ENCODE peak calls at places on chromosomes 1 and 21, in four cellular contexts. Y, Z, W and I are unnamed samples.

GRCh38 chr1:19878637-19878985 is 3.6 kb upstream of the OTUD3 start:
- DNase-seq in W (no peak), Y (no peak), Z (no peak), I (no peak)

GRCh38 chr1:218779341-218779831 is 394.3 kb upstream of the LYPLAL1 start:
- DNase-seq in W (peak; percentile 11), Y (no peak), Z (no peak), I (no peak)

GRCh38 chr1:47906466-47907191 is 90.6 kb downstream of the TRABD2B start:
- DNase-seq in W (no peak), Y (no peak), Z (peak; percentile 35), I (no peak)

GRCh38 chr1:177172866-177173265 is 2.1 kb downstream of the BRINP2 start:
- DNase-seq in W (no peak), Y (no peak), Z (peak; percentile 29), I (no peak)

GRCh38 chr1:63920154-63921117 is 146.6 kb downstream of the ROR1 start:
- DNase-seq in W (peak; percentile 36), Y (peak; percentile 5), Z (peak; percentile 90), I (no peak)

GRCh38 chr1:166350490-166350889 is 183.7 kb upstream of the FAM78B start:
- DNase-seq in Y (no peak), W (no peak), Z (no peak), I (no peak)

GRCh38 chr1:229326601-229327000 is 16.2 kb downstream of the CCSAP start:
- DNase-seq in Z (no peak), W (no peak), Y (no peak), I (no peak)

GRCh38 chr1:7975212-7975865 is 13.8 kb downstream of the PARK7 start:
- DNase-seq in W (peak; percentile 85), Z (peak; percentile 85), Y (no peak), I (peak; percentile 81)

GRCh38 chr21:45421846-45422775 is 17.1 kb downstream of the COL18A1 start:
- DNase-seq in W (no peak), Z (no peak), Y (no peak), I (no peak)

GRCh38 chr1:173549813-173550212 is 53.1 kb downstream of the SLC9C2 start:
- DNase-seq in Z (no peak), Y (no peak), W (no peak), I (no peak)

GRCh38 chr1:185244015-185244747 is 72.9 kb downstream of the IVNS1ABP start:
- DNase-seq in Z (peak; percentile 54), W (peak; percentile 20), Y (no peak), I (no peak)

DNA sequence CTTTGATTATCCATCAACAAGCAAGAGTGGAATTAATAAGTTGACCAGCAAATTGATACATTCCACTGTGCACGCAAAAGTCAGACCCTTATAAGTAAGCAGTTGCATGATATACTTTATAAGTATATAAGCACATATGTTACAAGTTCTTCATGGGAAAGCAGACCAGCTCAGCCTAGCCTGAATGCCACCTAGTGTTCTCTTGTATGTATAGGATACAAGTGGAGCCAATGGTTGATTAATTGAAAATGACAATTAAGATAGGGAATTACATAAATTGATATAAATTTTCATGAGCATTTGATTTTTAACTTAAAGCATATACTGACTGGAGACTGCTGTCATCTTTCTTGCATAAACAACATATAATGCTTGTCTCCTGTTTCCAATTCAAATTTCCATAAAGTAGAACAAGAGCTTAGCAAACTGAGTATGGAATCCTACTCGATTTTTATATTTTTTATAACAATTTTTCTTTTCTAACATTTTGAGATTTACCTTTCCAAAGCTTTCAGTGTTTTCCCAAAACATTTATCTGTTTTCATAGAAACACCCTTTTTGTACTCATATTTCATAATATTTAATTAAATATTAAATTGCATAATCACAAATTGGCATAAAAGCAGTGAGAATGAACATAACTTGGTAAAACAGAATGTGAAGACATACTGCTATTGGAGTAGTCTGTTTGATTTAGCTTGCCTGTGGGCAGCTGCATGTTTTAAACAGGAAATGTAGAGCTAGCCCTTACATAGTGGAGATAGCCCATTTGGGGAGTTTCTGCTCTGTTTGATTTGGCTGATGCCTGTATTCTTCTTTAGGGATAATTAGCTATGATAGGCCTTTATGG is 62.8 kb downstream of the MAGI3 start:
- DNase-seq in W (peak; percentile 38), Z (peak; percentile 67), Y (peak; percentile 13), I (no peak)
- TF ChIP-seq CTCF in W (peak; percentile 54), Z (peak; percentile 68), Y (peak; percentile 39), I (no peak)

DNA sequence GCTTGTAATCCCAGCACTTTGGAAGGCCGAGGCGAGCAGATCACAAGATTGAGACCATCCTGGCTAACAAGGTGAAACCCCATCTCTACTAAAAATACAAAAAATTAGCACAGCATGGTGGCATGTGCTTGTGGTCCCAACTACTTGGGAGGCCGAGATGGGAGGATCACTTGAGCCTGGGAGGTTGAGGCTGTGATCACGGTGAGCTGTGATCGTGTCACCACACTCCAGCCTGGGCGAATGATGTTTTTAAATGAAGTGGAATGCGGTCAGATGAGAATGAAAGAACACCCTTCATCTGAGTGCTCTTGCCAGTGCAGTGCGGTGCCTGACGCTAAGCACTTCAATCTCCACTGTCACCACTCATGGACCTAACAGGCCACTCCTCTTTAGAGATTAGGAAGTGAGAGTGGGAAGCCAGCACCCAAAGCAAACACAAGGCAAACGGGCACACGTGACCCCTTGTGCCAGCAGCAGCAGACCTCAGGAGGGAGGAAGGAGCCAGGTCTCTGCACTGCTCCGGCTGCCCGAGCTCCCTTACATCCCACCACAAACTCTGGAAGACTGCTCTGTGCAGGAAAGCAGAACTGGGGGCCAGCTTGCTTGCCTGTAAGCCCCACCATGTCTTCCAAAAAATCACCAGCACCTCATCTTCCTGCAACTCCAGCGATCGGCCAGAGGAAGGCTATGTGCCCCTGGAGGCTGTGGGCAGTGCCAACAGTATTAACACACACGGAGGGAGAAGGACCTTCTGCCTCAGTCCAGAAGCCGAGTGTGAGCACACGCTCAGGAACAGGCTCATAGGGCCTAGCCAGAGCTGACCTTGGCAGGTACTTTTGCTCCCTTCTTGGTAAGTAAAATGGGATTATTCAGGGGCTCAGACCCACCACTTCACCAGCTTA is 9.7 kb downstream of the CTNNBIP1 start:
- DNase-seq in Y (no peak), Z (no peak), W (no peak), I (no peak)
- H3K27ac ChIP-seq in Y (no peak overlapping the region), Z (peak overlapping the region; percentile 89), W (peak overlapping the region; percentile 81), I (peak overlapping the region; percentile 84)

DNA sequence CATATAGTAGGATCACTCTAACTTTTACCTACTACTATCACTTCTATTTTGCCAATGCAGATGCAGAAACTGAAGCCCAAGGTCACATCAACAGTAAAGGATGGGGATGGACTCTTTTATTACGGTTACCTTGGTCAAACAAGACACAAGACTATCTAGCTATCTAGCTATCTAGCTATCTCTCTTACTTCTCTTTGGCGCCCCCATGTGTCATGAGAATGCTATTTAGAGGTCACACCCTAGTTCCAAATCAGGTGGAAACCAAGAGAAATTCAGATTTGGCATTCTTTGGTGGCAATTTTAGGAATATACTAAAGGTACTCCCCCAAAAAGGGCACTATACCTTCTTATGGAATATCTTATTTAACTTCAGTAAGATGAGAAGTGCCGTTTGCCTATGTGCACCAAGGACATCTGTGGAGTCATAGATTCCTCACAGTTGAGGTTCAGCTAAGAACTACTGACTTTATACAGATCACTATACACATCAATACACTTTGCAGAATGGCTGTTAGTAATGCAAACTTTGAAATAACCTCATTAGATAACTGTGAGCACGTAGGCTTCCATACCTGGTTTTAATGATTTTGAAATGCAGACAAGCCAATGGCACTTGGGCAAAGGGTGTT is 6.7 kb downstream of the ZNF648 start:
- DNase-seq in W (peak; percentile 36), Z (peak; percentile 5), Y (peak; percentile 77), I (no peak)
- TF ChIP-seq CTCF in W (peak; percentile 62), Z (peak; percentile 25), Y (peak; percentile 86), I (no peak)

DNA sequence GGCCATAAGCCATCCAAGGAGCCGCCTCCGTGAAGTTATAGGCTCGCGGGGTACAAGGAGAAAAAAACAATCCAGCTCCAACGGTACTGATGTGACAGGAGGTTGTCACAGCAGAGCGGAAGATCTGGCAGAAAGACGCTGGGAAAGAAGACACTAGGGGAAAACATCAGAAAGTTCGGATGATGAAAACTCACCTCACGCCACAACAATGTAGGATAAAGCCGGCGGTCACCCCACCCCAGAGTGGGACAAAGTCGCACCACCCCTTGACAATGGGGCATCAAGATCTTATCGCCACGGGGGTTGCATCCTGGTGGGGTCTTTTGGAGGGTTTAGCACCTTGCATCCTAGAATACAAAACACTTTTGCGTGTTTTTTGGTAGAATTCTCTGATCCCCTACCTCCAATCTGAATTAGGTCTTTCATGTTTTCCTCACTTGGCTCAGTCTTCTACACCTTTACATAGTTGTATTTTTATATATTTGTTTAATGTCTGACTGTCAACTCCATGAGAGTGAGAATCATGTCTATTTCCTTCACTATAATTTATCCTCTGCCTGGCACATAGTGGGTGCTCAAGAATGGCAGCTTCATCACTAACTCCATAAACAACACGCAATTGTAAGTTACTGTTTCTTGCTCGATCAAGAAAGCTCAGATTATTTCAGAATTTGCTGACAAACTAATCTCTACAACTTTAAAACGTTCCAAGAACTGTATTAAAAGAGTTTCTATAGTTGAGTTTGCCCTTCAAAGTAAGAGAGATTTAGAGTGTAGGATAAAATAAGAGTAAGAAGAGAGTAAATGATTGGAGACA is 611 bp upstream of the ZSWIM5 start:
- DNase-seq in Z (no peak), W (no peak), Y (no peak), I (no peak)
- H3K27ac ChIP-seq in Z (peak overlapping the region; percentile 84), W (no peak overlapping the region), Y (no peak overlapping the region), I (peak overlapping the region; percentile 92)

GRCh38 chr1:36609241-36610027 is 126.7 kb upstream of the CSF3R start:
- DNase-seq in Y (peak; percentile 57), W (peak; percentile 65), Z (peak; percentile 68), I (no peak)
- TF ChIP-seq CTCF in Y (peak; percentile 88), W (peak; percentile 49), Z (peak; percentile 77), I (no peak)

GRCh38 chr1:1204998-1205768 is 1.2 kb downstream of the TNFRSF18 start:
- DNase-seq in Y (no peak), W (no peak), Z (no peak), I (no peak)
- H3K27ac ChIP-seq in Y (no peak overlapping the region), W (no peak overlapping the region), Z (no peak overlapping the region), I (no peak overlapping the region)

GRCh38 chr1:179177614-179178013 is 51.9 kb downstream of the ABL2 start:
- DNase-seq in Z (no peak), W (no peak), Y (no peak), I (no peak)
- TF ChIP-seq CTCF in Z (no peak), W (no peak), Y (no peak), I (no peak)

GRCh38 chr1:92922378-92923035 is 38.8 kb downstream of the DIPK1A start:
- DNase-seq in Y (no peak), Z (no peak), W (no peak), I (no peak)

GRCh38 chr1:92924501-92924900 is 36.8 kb downstream of the DIPK1A start:
- DNase-seq in W (no peak), Z (no peak), Y (no peak), I (no peak)

GRCh38 chr1:92926873-92927272 is 34.4 kb downstream of the DIPK1A start:
- DNase-seq in W (no peak), Z (no peak), Y (no peak), I (no peak)

GRCh38 chr1:92921031-92922023 is 39.9 kb downstream of the DIPK1A start:
- DNase-seq in Z (no peak), Y (no peak), W (no peak), I (no peak)

GRCh38 chr1:92923664-92924063 is 37.6 kb downstream of the DIPK1A start:
- DNase-seq in Y (no peak), W (no peak), Z (no peak), I (no peak)
- H3K27ac ChIP-seq in Y (no peak overlapping the region), W (no peak overlapping the region), Z (no peak overlapping the region), I (no peak overlapping the region)